ENCODE peak calls at places on chromosome 14, in seven cellular contexts. U is C1 segment of cervical spinal cord, A is fibroblast of lung, D is NCI-H460, P is A549, C is tibial artery, O is mucosa of descending colon. T is an unnamed sample.

GRCh38 chr14:30292591-30292990 is 266.4 kb upstream of the G2E3 start:
- DNase-seq in U (no peak), A (no peak), D (no peak), P (no peak), C (no peak), O (no peak), T (no peak)

GRCh38 chr14:57254884-57255283 is 13.8 kb downstream of the EXOC5 start:
- DNase-seq in U (no peak), A (no peak), D (no peak), P (no peak), C (no peak), O (no peak), T (no peak)

GRCh38 chr14:71408362-71409035 is 501.2 kb downstream of the PCNX1 start:
- DNase-seq in U (no peak), A (peak), D (no peak), P (no peak), C (no peak), O (no peak), T (no peak)

GRCh38 chr14:59356783-59357182 is 108.4 kb downstream of the GPR135 start:
- DNase-seq in U (no peak), A (no peak), D (no peak), P (no peak), C (no peak), O (no peak), T (no peak)

GRCh38 chr14:84792722-84793410 is 737.1 kb upstream of the FLRT2 start:
- DNase-seq in U (no peak), A (no peak), D (no peak), P (no peak), C (no peak), O (no peak), T (no peak)

GRCh38 chr14:97410667-97411286 is 613.6 kb downstream of the VRK1 start:
- DNase-seq in U (no peak), A (no peak), D (no peak), P (no peak), C (no peak), O (no peak), T (no peak)

GRCh38 chr14:96722751-96723150 is 74.4 kb upstream of the VRK1 start:
- DNase-seq in U (no peak), A (no peak), D (no peak), P (no peak), C (no peak), O (no peak), T (no peak)

GRCh38 chr14:38616959-38617358 is 361.1 kb upstream of the CLEC14A start:
- DNase-seq in U (no peak), A (no peak), D (no peak), P (no peak), C (no peak), O (no peak), T (no peak)

GRCh38 chr14:75542585-75543091 is 20.4 kb downstream of the BATF start:
- DNase-seq in U (peak), A (peak), D (no peak), P (no peak), C (peak), O (peak), T (no peak)

GRCh38 chr14:56274556-56274955 is 156.3 kb downstream of the PELI2 start:
- DNase-seq in U (no peak), A (no peak), D (no peak), P (no peak), C (no peak), O (no peak), T (no peak)

GRCh38 chr14:100540141-100540925 is 46.9 kb downstream of the BEGAIN start:
- DNase-seq in U (no peak), A (no peak), D (no peak), P (peak), C (peak), O (peak), T (no peak)

GRCh38 chr14:91927216-91927615 is 20.3 kb downstream of the FBLN5 start:
- DNase-seq in U (no peak), A (no peak), D (no peak), P (no peak), C (no peak), O (no peak), T (no peak)

GRCh38 chr14:61186793-61187641 is 94.1 kb downstream of the TMEM30B start:
- DNase-seq in U (no peak), A (no peak), D (no peak), P (no peak), C (no peak), O (no peak), T (no peak)

GRCh38 chr14:60349663-60350365 is 100.8 kb downstream of the PPM1A start:
- DNase-seq in U (peak), A (peak), D (peak), P (peak), C (no peak), O (no peak), T (no peak)

GRCh38 chr14:78498062-78498595 is 328.0 kb downstream of the NRXN3 start:
- DNase-seq in U (peak), A (no peak), D (no peak), P (no peak), C (no peak), O (no peak), T (no peak)

GRCh38 chr14:70655110-70655826 is 13.6 kb downstream of the TTC9 start:
- DNase-seq in U (no peak), A (no peak), D (no peak), P (no peak), C (no peak), O (peak), T (peak)

GRCh38 chr14:69711471-69712216 is 55.3 kb upstream of the SRSF5 start:
- DNase-seq in U (peak), A (no peak), D (no peak), P (no peak), C (peak), O (peak), T (no peak)

GRCh38 chr14:50599700-50600444 is 39.9 kb downstream of the ATL1 start:
- DNase-seq in U (no peak), A (peak), D (peak), P (peak), C (no peak), O (no peak), T (no peak)